ENCODE peak calls at places on chromosomes 7 and 10, in five cellular contexts. L, C, S, V and O are unnamed samples. For H3K4me1, the result is how much of the 10 kb centered on the place peaks cover.

GRCh38 chr10:17084258-17084657 is 45.4 kb downstream of the CUBN start:
- DNase-seq in L (no peak), C (no peak), S (no peak), V (no peak), O (no peak)

GRCh38 chr10:119461923-119462322 is 80.6 kb downstream of the RGS10 start:
- DNase-seq in L (no peak), C (no peak), S (no peak), V (no peak), O (no peak)

GRCh38 chr10:23150081-23150480 is 42.0 kb upstream of the PTF1A start:
- DNase-seq in L (no peak), C (no peak), S (no peak), V (no peak), O (no peak)

GRCh38 chr10:86988501-86988900 is 20.2 kb downstream of the ADIRF start:
- DNase-seq in L (no peak), C (no peak), S (no peak), V (no peak), O (no peak)

GRCh38 chr10:86391986-86392722 is 25.6 kb upstream of the GRID1 start:
- DNase-seq in L (no peak), C (no peak), S (no peak), V (no peak), O (no peak)

GRCh38 chr10:131961047-131961776 is 20.5 kb downstream of the BNIP3 start:
- DNase-seq in L (no peak), C (no peak), S (no peak), V (no peak), O (no peak)

GRCh38 chr7:123538189-123538714 is 3.9 kb upstream of the IQUB start:
- DNase-seq in L (no peak), C (peak), S (no peak), V (peak), O (no peak)

GRCh38 chr7:102201576-102201975 is 85.1 kb upstream of the SH2B2 start:
- DNase-seq in L (no peak), C (no peak), S (peak), V (no peak), O (no peak)

GRCh38 chr7:100890640-100891521 is 1.4 kb upstream of the UFSP1 start:
- DNase-seq in L (no peak), C (no peak), S (no peak), V (no peak), O (no peak)

GRCh38 chr10:86579883-86580548 is 58.4 kb upstream of the WAPL start:
- DNase-seq in L (no peak), C (no peak), S (no peak), V (no peak), O (no peak)

GRCh38 chr7:53059591-53059990 is 24.2 kb downstream of the POM121L12 start:
- DNase-seq in L (no peak), C (no peak), S (no peak), V (no peak), O (no peak)

DNA sequence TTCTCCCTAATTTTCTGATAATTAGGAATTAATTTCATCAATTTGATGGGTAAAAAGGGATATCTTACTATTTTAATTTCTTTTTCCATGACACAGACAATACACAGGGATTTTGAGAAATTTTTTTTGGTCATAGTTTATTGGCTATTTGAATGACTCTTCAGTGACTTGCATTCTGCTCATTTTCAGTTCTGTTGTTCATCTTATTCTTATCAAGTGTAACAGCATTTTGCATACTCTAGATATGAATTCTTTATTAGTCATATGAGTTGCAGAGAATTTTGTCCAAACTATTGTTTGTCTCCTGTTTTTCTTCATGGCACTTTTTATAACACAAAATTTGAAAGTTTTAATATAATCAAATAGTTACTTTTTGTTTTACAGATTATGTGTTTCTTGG is 41.7 kb downstream of the MKLN1 start:
- DNase-seq in L (no peak), C (no peak), S (no peak), V (no peak), O (no peak)
- H3K4me1 ChIP-seq in L (under half), C (under half), S (under half), V (under half), O (under half)

DNA sequence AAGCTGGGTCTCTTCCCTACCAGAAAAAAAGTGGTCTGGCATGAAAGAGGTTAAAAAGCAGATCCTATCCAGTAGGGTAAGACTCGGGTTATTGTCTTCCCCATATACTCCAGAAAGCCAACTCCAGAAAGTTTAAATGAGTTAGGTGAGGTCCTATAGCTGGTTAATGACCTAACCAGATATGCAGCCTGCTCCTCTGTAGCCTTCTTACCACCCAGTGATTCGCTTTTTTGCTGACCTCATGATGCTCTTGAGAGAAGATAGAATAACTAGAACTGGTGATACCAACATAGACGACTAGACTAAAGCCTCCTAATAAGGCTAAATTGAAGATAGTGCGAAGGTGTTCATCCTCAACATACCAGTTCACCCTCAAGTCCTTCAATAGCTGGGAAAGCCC is 675 bp upstream of the GIMAP1 start:
- DNase-seq in L (no peak), C (no peak), S (no peak), V (no peak), O (no peak)
- H3K4me3 ChIP-seq in L (no peak), C (no peak), S (peak), V (no peak), O (no peak)

GRCh38 chr10:5619366-5620211 is 46.8 kb downstream of the ASB13 start:
- DNase-seq in L (no peak), C (no peak), S (no peak), V (peak), O (no peak)
- H3K4me1 ChIP-seq in L (under half), C (under half), S (under half), V (under half), O (under half)

GRCh38 chr10:44879531-44879899 is 31.6 kb upstream of the TMEM72 start:
- DNase-seq in L (no peak), C (no peak), S (no peak), V (no peak), O (peak)
- H3K4me3 ChIP-seq in L (peak), C (peak), S (peak), V (no peak), O (peak)

DNA sequence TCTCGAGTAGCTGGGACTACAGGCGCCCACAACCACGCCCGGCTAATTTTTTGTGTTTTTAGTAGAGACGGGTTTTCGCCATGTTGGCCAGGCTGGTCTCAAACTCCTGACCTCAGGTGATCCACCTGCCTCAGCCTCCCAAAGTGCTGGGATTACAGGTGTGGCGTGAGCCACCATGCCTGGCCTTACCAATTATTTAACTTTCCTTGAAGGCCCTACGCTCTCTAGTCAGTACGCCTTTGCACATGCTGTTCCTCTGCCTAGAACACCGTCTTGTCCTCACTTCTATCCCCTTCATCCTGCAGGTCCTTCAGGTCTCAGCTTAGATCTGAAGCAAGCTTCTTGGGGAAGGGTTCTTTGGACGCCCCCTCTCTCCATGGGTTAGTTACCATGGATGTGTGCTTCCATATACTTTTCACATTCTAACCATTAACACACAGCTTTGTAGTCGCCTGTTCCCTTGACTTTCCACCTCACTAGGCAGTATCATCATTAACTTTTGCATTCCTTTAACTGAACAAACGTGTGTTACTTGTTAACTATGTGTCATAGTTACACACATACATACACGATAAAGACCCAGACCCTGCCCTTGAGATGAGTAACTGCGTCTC is 592 bp upstream of the ATP6V1F start:
- DNase-seq in L (no peak), C (no peak), S (no peak), V (peak), O (no peak)
- H3K4me1 ChIP-seq in L (under half), C (under half), S (under half), V (under half), O (under half)

DNA sequence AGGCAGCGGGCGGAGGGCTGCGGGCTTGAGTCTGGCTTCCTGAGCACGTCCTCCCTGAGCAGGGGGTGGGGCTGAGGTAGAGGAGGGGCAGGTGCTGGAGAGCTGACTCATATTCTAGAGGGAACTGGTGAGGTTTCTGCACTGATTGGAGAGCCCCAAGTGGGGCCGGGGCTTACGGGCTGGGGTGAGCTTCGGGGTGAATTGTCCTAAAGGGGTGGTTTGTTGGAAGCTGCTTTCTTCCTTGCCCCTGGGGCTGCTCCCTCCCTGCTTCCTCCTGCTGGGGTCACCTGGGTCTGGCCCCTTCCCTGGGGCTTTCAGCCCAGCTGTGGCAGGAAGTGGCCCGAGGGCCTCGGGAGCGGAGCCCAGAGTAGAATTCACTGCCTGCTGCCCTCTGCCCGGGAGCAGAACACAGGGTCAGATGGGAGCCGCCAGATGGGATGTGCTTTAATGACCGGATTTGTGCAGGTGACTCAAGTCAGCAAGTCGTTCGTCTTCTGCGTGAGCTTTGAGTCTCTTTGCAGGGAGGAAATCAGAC is 48.6 kb downstream of the FAM20C start:
- DNase-seq in L (no peak), C (no peak), S (no peak), V (peak), O (no peak)
- H3K4me3 ChIP-seq in L (no peak), C (no peak), S (no peak), V (no peak), O (no peak)

DNA sequence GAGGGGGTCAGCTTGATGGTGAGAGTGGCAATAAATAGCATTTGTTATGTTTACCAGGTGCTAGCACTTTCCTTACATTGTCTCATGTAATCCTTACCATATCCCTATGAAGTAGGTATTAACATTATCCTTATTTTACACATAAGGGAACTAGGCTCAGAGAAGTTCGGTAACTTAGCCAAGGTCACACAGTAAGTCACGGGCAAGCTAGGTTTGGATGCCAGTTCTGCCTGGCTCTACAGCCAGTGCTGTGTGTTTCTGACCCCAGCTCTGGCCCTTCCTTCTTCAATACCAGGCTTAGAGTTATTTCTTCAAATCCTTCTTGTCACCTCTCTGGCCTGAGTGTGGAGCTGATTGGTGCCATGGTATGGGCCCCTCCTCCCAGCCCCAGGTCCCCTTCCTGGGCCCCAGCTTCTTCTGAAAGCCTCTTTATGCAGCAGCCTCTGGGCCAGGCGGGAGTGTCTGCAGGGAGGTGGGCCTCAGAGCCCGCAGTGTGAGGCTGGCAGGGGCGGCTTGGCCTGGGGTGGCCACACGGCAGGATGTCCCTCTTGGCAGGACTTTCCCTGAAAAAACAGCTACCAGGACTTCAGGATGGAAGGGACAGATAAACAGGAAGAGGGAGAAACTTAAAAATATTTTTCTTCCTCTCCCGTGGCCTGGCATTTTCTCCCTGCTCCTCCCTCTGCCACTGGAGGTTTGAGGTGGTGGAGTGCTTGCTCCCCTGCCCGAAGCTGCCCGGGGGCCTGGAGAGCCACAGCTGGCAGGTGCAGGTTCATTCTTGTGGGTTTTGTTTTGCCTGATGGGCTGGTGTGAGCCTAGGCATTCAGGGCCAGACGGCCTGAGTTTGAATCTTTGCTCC is 20.6 kb downstream of the PALD1 start:
- DNase-seq in L (peak), C (no peak), S (no peak), V (no peak), O (no peak)
- H3K4me1 ChIP-seq in L (under half), C (under half), S (under half), V (under half), O (under half)